ENCODE peak calls at places on chromosomes 6 and 20, in seven cellular contexts. P is cardiac muscle cell; B is body of pancreas; A is GM06990; F is WERI-Rb-1; O is SJSA1; L is CD8-positive, alpha-beta T cell. V is an unnamed sample.

GRCh38 chr6:43891072-43891870 is 121.3 kb downstream of the VEGFA start:
- DNase-seq in F (peak), P (no peak), L (no peak), B (no peak), A (no peak), O (no peak), V (no peak)

GRCh38 chr6:87210979-87211378 is 55.6 kb downstream of the ZNF292 start:
- DNase-seq in O (no peak), F (no peak), L (no peak), P (no peak), A (no peak), B (no peak), V (no peak)

GRCh38 chr6:39073471-39074355 is 25.1 kb downstream of the GLP1R start:
- DNase-seq in A (no peak), B (no peak), L (no peak), F (peak), P (no peak), O (peak), V (peak)

GRCh38 chr6:106134906-106135634 is 48.9 kb downstream of the PRDM1 start:
- DNase-seq in O (peak), L (no peak), P (no peak), A (no peak), B (no peak), F (no peak), V (no peak)

GRCh38 chr6:42387336-42387735 is 64.4 kb downstream of the TRERF1 start:
- DNase-seq in F (no peak), O (no peak), B (no peak), P (no peak), L (no peak), A (no peak), V (no peak)

GRCh38 chr20:57048027-57048869 is 218.2 kb downstream of the BMP7 start:
- DNase-seq in L (no peak), A (peak), F (peak), O (no peak), P (peak), B (no peak), V (no peak)

GRCh38 chr20:10414982-10415650 is 18.9 kb downstream of the MKKS start:
- DNase-seq in O (no peak), A (no peak), F (no peak), L (no peak), P (peak), B (no peak), V (no peak)

GRCh38 chr20:50399003-50399916 is 110.9 kb upstream of the PTPN1 start:
- DNase-seq in O (no peak), A (no peak), F (no peak), B (peak), P (no peak), L (no peak), V (peak)

GRCh38 chr6:15527838-15528617 is 134.8 kb downstream of the DTNBP1 start:
- DNase-seq in A (no peak), B (no peak), F (peak), P (no peak), O (no peak), L (no peak), V (no peak)

GRCh38 chr6:47780510-47781356 is 1.1 kb upstream of the OPN5 start:
- DNase-seq in F (peak), L (no peak), B (peak), O (no peak), P (peak), A (no peak), V (no peak)

GRCh38 chr6:153013438-153013837 is 10.9 kb upstream of the MTRF1L start:
- DNase-seq in O (no peak), F (no peak), P (no peak), B (no peak), L (no peak), A (no peak), V (no peak)

GRCh38 chr6:41056768-41057490 is 3.9 kb downstream of the APOBEC2 start:
- DNase-seq in B (no peak), A (no peak), P (no peak), O (no peak), F (no peak), L (no peak), V (no peak)

GRCh38 chr6:70520575-70520974 is 46.2 kb upstream of the SDHAF4 start:
- DNase-seq in P (peak), F (no peak), A (no peak), L (no peak), B (no peak), O (no peak), V (no peak)

GRCh38 chr6:84118191-84118590 is 84.6 kb downstream of the MRAP2 start:
- DNase-seq in A (no peak), L (no peak), F (no peak), P (no peak), B (no peak), O (no peak), V (no peak)

GRCh38 chr6:136761227-136761922 is 30.9 kb downstream of the MAP3K5 start:
- DNase-seq in F (no peak), O (no peak), A (no peak), P (peak), L (no peak), B (no peak), V (no peak)

GRCh38 chr20:53869466-53870258 is 200.7 kb downstream of the BCAS1 start:
- DNase-seq in P (peak), L (peak), A (peak), O (peak), B (peak), F (peak), V (peak)

GRCh38 chr20:60254901-60255411 is 296.7 kb downstream of the CDH26 start:
- DNase-seq in A (no peak), P (peak), O (no peak), B (no peak), L (no peak), F (no peak), V (no peak)

GRCh38 chr20:45629496-45630100 is at the start of gene WFDC10A:
- DNase-seq in A (no peak), F (peak), B (peak), O (no peak), L (no peak), P (peak), V (peak)

GRCh38 chr6:138689849-138690248 is 83.7 kb upstream of the CCDC28A start:
- DNase-seq in F (no peak), L (no peak), A (no peak), P (no peak), B (no peak), O (no peak), V (no peak)

GRCh38 chr6:139378882-139379341 is 4.5 kb upstream of the CITED2 start:
- DNase-seq in O (no peak), F (no peak), L (no peak), B (no peak), A (no peak), P (peak), V (no peak)

GRCh38 chr20:41309817-41310216 is 7.7 kb downstream of the ZHX3 start:
- DNase-seq in F (no peak), A (no peak), P (peak), O (no peak), L (no peak), B (no peak), V (no peak)

GRCh38 chr6:57265755-57266221 is 43.7 kb upstream of the RAB23 start:
- DNase-seq in F (no peak), A (no peak), L (no peak), O (no peak), P (peak), B (no peak), V (no peak)

DNA sequence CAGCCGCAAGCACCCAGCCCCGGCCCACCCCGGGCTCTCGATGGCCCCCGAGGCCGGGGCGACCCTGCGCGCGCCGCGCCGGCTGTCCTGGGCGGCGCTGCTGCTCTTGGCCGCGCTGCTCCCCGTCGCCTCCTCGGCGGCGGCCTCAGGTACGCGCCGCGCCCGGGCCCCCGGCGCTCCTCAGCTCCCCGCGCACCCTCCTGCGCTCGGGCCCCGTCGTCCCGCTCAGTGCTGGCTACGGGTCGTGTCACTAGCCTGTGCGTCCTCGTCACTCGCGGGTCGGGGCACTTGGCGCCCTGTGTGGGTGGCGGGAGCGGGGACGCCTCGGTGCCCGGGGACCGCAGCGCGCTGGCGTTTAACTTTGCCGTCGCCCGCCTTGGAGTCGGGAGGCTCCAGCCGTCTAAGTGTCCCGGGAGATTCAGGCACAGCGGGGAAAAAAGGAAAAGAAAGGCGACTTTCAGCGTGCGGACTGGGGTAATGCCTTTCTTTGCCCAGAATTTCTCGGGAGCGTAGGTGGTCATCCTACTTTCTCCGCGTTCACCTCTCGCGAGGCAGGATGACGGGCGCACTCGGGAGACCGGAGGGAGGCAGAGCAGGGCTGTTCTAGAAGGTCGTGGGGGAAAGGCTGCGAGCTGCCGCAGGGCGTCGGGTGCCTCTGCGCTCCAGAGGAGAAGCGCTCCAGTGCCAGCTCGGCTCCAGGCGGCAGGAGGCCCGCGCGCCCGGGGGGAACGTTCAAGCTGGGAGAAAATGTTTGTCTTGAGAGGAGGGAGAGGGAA is 545 bp downstream of the FNDC1 start:
- DNase-seq in P (peak), B (no peak), F (peak), A (peak), O (peak), L (no peak), V (no peak)
- H3K4me3 ChIP-seq in P (peak), B (no peak), F (peak), A (peak), O (peak), L (no peak), V (peak)

GRCh38 chr6:154249499-154250298 is 106.9 kb downstream of the IPCEF1 start:
- DNase-seq in O (no peak), F (no peak), L (no peak), A (peak), B (no peak), P (no peak), V (no peak)

GRCh38 chr6:154243793-154244768 is 112.5 kb downstream of the IPCEF1 start:
- DNase-seq in F (no peak), L (no peak), O (no peak), B (no peak), A (no peak), P (no peak), V (no peak)

GRCh38 chr6:154247119-154247814 is 109.3 kb downstream of the IPCEF1 start:
- DNase-seq in A (no peak), P (no peak), O (no peak), L (no peak), F (no peak), B (no peak), V (no peak)

GRCh38 chr6:154245542-154245941 is 111.1 kb downstream of the IPCEF1 start:
- DNase-seq in F (no peak), O (no peak), A (no peak), B (no peak), L (no peak), P (no peak), V (no peak)

DNA sequence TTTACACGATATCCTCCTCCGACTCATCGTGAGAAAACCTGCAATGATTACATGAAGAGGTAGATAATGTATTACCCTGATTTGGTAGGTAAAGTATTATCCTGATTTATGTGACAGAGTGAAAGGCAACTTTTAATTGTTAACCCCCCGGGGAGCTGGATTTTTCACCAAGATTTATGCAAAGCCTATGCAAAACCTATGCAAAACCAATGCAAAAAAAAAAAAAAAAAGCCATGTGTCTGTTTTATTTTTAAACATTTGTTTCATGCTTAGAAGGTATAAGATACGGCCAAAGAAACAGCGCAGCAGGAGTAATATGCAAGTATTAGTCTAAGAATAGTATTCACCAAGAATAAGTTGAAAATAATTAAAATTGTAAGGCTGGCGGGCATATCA is 109.9 kb downstream of the IPCEF1 start:
- DNase-seq in O (no peak), F (no peak), B (no peak), A (no peak), L (no peak), P (no peak), V (no peak)
- H3K4me3 ChIP-seq in O (no peak), F (peak), B (no peak), A (peak), L (peak), P (no peak), V (no peak)

GRCh38 chr20:1386323-1386722 is 6.5 kb downstream of the FKBP1A start:
- DNase-seq in O (no peak), B (no peak), L (no peak), A (no peak), P (no peak), F (no peak), V (no peak)

GRCh38 chr20:1381753-1382591 is 10.9 kb downstream of the FKBP1A start:
- DNase-seq in O (no peak), B (no peak), A (no peak), P (peak), F (no peak), L (no peak), V (peak)

GRCh38 chr20:1388253-1388652 is 4.6 kb downstream of the FKBP1A start:
- DNase-seq in O (no peak), B (no peak), F (no peak), L (no peak), P (no peak), A (no peak), V (no peak)

GRCh38 chr20:1382670-1383069 is 10.2 kb downstream of the FKBP1A start:
- DNase-seq in F (no peak), P (no peak), L (no peak), O (no peak), B (no peak), A (no peak), V (no peak)

DNA sequence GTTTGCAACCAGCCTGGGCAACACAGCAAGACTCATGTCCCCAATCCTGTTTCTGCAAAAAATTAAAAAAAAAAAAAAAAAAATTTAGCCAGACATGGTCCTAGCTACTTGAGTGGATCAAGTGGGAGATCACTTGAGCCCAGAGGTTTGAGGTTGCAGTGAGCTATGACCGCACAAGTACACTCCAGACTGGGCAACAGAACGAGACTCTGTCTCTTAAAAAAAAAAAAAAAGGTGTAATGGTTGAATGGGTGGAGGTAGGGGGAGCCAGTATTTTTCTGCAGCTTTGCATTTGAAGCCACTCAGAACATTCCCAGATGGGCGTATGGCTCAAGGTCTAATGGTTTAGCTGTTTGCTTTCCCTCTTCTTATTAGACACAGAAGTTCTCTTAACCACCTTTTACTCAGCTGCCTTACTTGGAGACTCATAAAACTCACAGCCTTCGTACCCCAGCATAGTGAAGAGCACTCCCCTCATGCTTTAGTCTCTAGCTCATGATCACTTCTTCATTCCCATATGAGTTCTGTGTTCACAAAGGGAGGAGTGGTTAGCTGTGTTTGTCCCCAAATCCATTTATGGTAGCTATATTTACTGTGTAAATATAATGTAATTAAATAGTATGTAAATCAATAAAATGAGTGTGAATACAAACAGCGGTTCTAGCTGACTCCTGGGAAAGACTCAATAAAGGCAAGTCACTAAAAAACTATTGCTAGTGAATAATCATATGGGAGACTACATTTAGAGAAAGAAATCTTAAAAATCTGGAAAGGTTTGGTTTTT is 9.0 kb downstream of the FKBP1A start:
- DNase-seq in A (no peak), L (no peak), B (no peak), O (no peak), P (no peak), F (no peak), V (no peak)
- H3K4me3 ChIP-seq in A (no peak), L (no peak), B (no peak), O (no peak), P (no peak), F (no peak), V (no peak)

GRCh38 chr6:149062653-149063348 is 254.7 kb upstream of the TAB2 start:
- DNase-seq in P (no peak), F (no peak), L (no peak), B (no peak), A (no peak), O (no peak), V (no peak)
- H3K4me3 ChIP-seq in P (no peak), F (no peak), L (no peak), B (no peak), A (no peak), O (no peak), V (no peak)